ENCODE peak calls at places on chromosome 14, in eight cellular contexts. Z, P, A, X, V, D, U and K are unnamed samples.

GRCh38 chr14:99229654-99230215 is 42.3 kb downstream of the BCL11B start:
- DNase-seq in X (no peak), A (no peak), D (no peak), Z (no peak), U (no peak), P (no peak), V (no peak), K (peak; percentile 55)

GRCh38 chr14:68691031-68691864 is 101.6 kb downstream of the ZFP36L1 start:
- DNase-seq in D (peak; percentile 41), A (no peak), V (no peak), P (peak; percentile 77), X (peak; percentile 82), U (no peak), Z (no peak), K (no peak)

GRCh38 chr14:86057018-86057667 is 527.2 kb downstream of the FLRT2 start:
- DNase-seq in A (no peak), U (peak; percentile 15), D (no peak), X (peak; percentile 63), V (peak; percentile 18), P (no peak), Z (peak; percentile 15), K (no peak)

GRCh38 chr14:50340945-50341344 is 28.8 kb downstream of the DMAC2L start:
- DNase-seq in A (no peak), P (no peak), D (no peak), V (no peak), Z (no peak), X (peak; percentile 77), U (no peak), K (no peak)

GRCh38 chr14:100592461-100592871 is 5.2 kb upstream of the BEGAIN start:
- DNase-seq in D (no peak), V (no peak), A (no peak), X (peak; percentile 37), U (no peak), Z (no peak), P (peak; percentile 22), K (no peak)

GRCh38 chr14:73834258-73834620 is 17.4 kb upstream of the PTGR2 start:
- DNase-seq in A (no peak), Z (no peak), D (no peak), V (no peak), P (no peak), U (no peak), X (no peak), K (no peak)

GRCh38 chr14:104307246-104307626 is 168.8 kb downstream of the KIF26A start:
- DNase-seq in V (no peak), D (no peak), A (no peak), P (peak; percentile 32), X (no peak), Z (no peak), U (no peak), K (no peak)

GRCh38 chr14:102485693-102486512 is 23.7 kb downstream of the ANKRD9 start:
- DNase-seq in V (no peak), D (no peak), P (no peak), U (no peak), A (peak; percentile 19), Z (no peak), X (no peak), K (no peak)

GRCh38 chr14:80681651-80682050 is 259.9 kb downstream of the CEP128 start:
- DNase-seq in X (no peak), D (no peak), V (no peak), Z (no peak), A (no peak), P (no peak), U (no peak), K (no peak)

GRCh38 chr14:94158239-94158888 is 15.8 kb upstream of the PPP4R4 start:
- DNase-seq in V (no peak), U (peak; percentile 18), Z (no peak), A (no peak), P (no peak), X (no peak), D (no peak), K (no peak)

GRCh38 chr14:71555654-71556559 is 376.3 kb upstream of the RGS6 start:
- DNase-seq in U (peak; percentile 44), D (no peak), A (peak; percentile 47), X (no peak), V (no peak), P (no peak), Z (no peak), K (no peak)

GRCh38 chr14:22653012-22653621 is 9.0 kb upstream of the OR6J1 start:
- DNase-seq in X (peak; percentile 94), A (peak; percentile 61), P (no peak), V (no peak), Z (peak; percentile 64), D (no peak), U (peak; percentile 46), K (peak; percentile 70)

GRCh38 chr14:58747181-58747580 is 109.4 kb downstream of the DACT1 start:
- DNase-seq in P (no peak), U (no peak), A (no peak), V (no peak), D (no peak), X (no peak), Z (peak; percentile 40), K (peak; percentile 27)

GRCh38 chr14:74324945-74325361 is 22.2 kb upstream of the ABCD4 start:
- DNase-seq in U (no peak), V (peak; percentile 24), A (peak; percentile 59), X (peak; percentile 72), P (no peak), D (no peak), Z (peak; percentile 87), K (no peak)

GRCh38 chr14:100032749-100033148 is 32.5 kb upstream of the EVL start:
- DNase-seq in A (no peak), U (no peak), Z (no peak), V (no peak), D (no peak), P (no peak), X (no peak), K (no peak)

GRCh38 chr14:68928770-68929550 is 50.1 kb downstream of the ACTN1 start:
- DNase-seq in D (no peak), U (no peak), V (no peak), A (no peak), Z (no peak), P (no peak), X (no peak), K (no peak)

GRCh38 chr14:104315625-104316024 is 177.2 kb downstream of the KIF26A start:
- DNase-seq in X (no peak), V (no peak), P (no peak), D (no peak), A (no peak), U (no peak), Z (no peak), K (no peak)

GRCh38 chr14:50417853-50418252 is 21.2 kb upstream of the CDKL1 start:
- DNase-seq in Z (no peak), D (no peak), U (no peak), X (no peak), P (no peak), V (no peak), A (no peak), K (no peak)

GRCh38 chr14:72714094-72714493 is 179.8 kb downstream of the DPF3 start:
- DNase-seq in X (no peak), P (no peak), D (no peak), V (no peak), A (peak; percentile 72), U (no peak), Z (no peak), K (no peak)

GRCh38 chr14:77738559-77739250 is 22.3 kb downstream of the SNW1 start:
- DNase-seq in X (no peak), D (no peak), V (no peak), U (no peak), P (no peak), Z (no peak), A (peak; percentile 37), K (no peak)

GRCh38 chr14:26896447-26896846 is 298.6 kb upstream of the NOVA1 start:
- DNase-seq in Z (no peak), X (no peak), U (no peak), A (no peak), P (no peak), V (no peak), D (no peak), K (peak; percentile 3)

GRCh38 chr14:32620724-32621123 is 291.6 kb downstream of the AKAP6 start:
- DNase-seq in Z (no peak), X (no peak), V (no peak), A (no peak), P (no peak), U (no peak), D (no peak), K (no peak)

GRCh38 chr14:34065690-34066391 is 115.0 kb upstream of the EGLN3 start:
- DNase-seq in V (no peak), P (no peak), U (no peak), D (no peak), X (no peak), Z (no peak), A (no peak), K (no peak)

GRCh38 chr14:104082807-104083206 is 2.7 kb upstream of the ASPG start:
- DNase-seq in U (no peak), A (no peak), Z (no peak), X (no peak), V (no peak), P (no peak), D (no peak), K (peak; percentile 89)

GRCh38 chr14:96961895-96962294 is 164.7 kb downstream of the VRK1 start:
- DNase-seq in P (no peak), V (no peak), Z (no peak), D (no peak), X (no peak), U (no peak), A (no peak), K (no peak)

GRCh38 chr14:51071851-51072250 is 23.1 kb downstream of the TRIM9 start:
- DNase-seq in V (no peak), P (no peak), X (no peak), D (no peak), Z (no peak), U (no peak), A (no peak), K (no peak)

GRCh38 chr14:57512221-57512620 is 18.6 kb upstream of the CCDC198 start:
- DNase-seq in V (no peak), D (no peak), Z (no peak), U (no peak), A (no peak), P (no peak), X (no peak), K (no peak)

GRCh38 chr14:91403069-91403600 is 14.5 kb downstream of the CCDC88C start:
- DNase-seq in X (no peak), U (no peak), D (no peak), V (no peak), A (no peak), P (no peak), Z (no peak), K (no peak)

GRCh38 chr14:104134061-104134965 is 4.1 kb upstream of the KIF26A start:
- DNase-seq in A (no peak), P (peak; percentile 16), Z (no peak), D (no peak), U (no peak), X (peak; percentile 40), V (no peak), K (peak; percentile 1)

GRCh38 chr14:75306917-75307699 is 28.5 kb downstream of the FOS start:
- DNase-seq in Z (peak; percentile 71), U (no peak), D (no peak), X (peak; percentile 65), P (no peak), A (peak; percentile 55), V (no peak), K (no peak)

GRCh38 chr14:57408037-57408436 is 17.7 kb downstream of the NAA30 start:
- DNase-seq in A (no peak), U (no peak), D (no peak), Z (no peak), X (no peak), P (no peak), V (no peak), K (no peak)

GRCh38 chr14:41986083-41986645 is 379.5 kb downstream of the LRFN5 start:
- DNase-seq in X (no peak), P (no peak), Z (no peak), D (no peak), U (no peak), A (no peak), V (no peak), K (no peak)

GRCh38 chr14:24461336-24461735 is 18.8 kb upstream of the SDR39U1 start:
- DNase-seq in Z (no peak), D (no peak), P (no peak), A (no peak), U (no peak), X (no peak), V (no peak), K (no peak)

GRCh38 chr14:54435500-54435981 is 5.6 kb downstream of the CNIH1 start:
- DNase-seq in P (no peak), X (no peak), D (no peak), V (no peak), Z (peak; percentile 53), U (no peak), A (peak; percentile 28), K (no peak)